ENCODE peak calls at places on chromosomes 7 and 10, in nine cellular contexts. Q, D, Y, N, P, M, H, I and S are unnamed samples.
A peak's percentile ranks its signal among the peaks of the same experiment; 100 is the strongest.

GRCh38 chr7:36034020-36034419 is 119.0 kb upstream of the EEPD1 start:
- DNase-seq in Q (no peak), D (no peak), Y (no peak), N (peak; percentile 90), P (no peak), M (no peak), H (no peak), I (no peak), S (no peak)

GRCh38 chr10:115049957-115050356 is 43.2 kb upstream of the ATRNL1 start:
- DNase-seq in Q (no peak), D (no peak), Y (no peak), N (no peak), P (no peak), M (no peak), H (no peak), I (no peak), S (no peak)

GRCh38 chr10:77926566-77927342 is at the start of gene DLG5:
- DNase-seq in Q (peak; percentile 13), D (peak; percentile 23), Y (peak; percentile 50), N (peak; percentile 59), P (no peak), M (peak; percentile 60), H (no peak), I (peak; percentile 28), S (no peak)

GRCh38 chr10:52864459-52865106 is 92.0 kb upstream of the MBL2 start:
- DNase-seq in Q (no peak), D (no peak), Y (no peak), N (peak; percentile 99), P (no peak), M (no peak), H (no peak), I (no peak), S (no peak)

GRCh38 chr10:86139066-86139657 is 227.4 kb downstream of the GRID1 start:
- DNase-seq in Q (no peak), D (peak; percentile 10), Y (no peak), N (no peak), P (peak; percentile 13), M (no peak), H (no peak), I (no peak), S (no peak)

GRCh38 chr7:133950856-133951255 is 176.3 kb upstream of the LRGUK start:
- DNase-seq in Q (no peak), D (no peak), Y (no peak), N (no peak), P (no peak), M (no peak), H (no peak), I (no peak), S (no peak)

GRCh38 chr10:127612-128432 is 7.4 kb upstream of the ZMYND11 start:
- DNase-seq in Q (peak; percentile 27), D (peak; percentile 96), Y (peak; percentile 10), N (no peak), P (peak; percentile 17), M (no peak), H (peak; percentile 90), I (peak; percentile 30), S (no peak)

GRCh38 chr7:156128496-156128895 is 316.2 kb upstream of the SHH start:
- DNase-seq in Q (no peak), D (no peak), Y (no peak), N (no peak), P (no peak), M (no peak), H (no peak), I (no peak), S (no peak)

GRCh38 chr10:6053816-6054581 is 8.2 kb downstream of the IL2RA start:
- DNase-seq in Q (no peak), D (no peak), Y (no peak), N (no peak), P (no peak), M (no peak), H (peak; percentile 97), I (no peak), S (no peak)

GRCh38 chr10:75019360-75019759 is 92.1 kb upstream of the SAMD8 start:
- DNase-seq in Q (peak; percentile 16), D (peak; percentile 51), Y (peak; percentile 37), N (peak; percentile 41), P (no peak), M (no peak), H (peak; percentile 14), I (no peak), S (no peak)